ENCODE peak calls at places on chromosomes 4 and X, in ten cellular contexts. C is ascending aorta, B is suprapubic skin, P is glutamatergic neuron, I is AG09309, X is AG10803, A is fibroblast of mammary gland, K is epithelial cell of esophagus, Q is astrocyte of the cerebellum, T is neural crest cell. F is an unnamed sample.

GRCh38 chrX:14871767-14872166 is 1.1 kb downstream of the FANCB start:
- DNase-seq in C (no peak), B (no peak), P (no peak), I (no peak), X (no peak), A (no peak), K (no peak), Q (no peak), T (no peak), F (no peak)

GRCh38 chrX:30488092-30488491 is 89.5 kb downstream of the TASL start:
- DNase-seq in C (no peak), B (no peak), P (no peak), I (no peak), X (peak; percentile 11), A (peak; percentile 37), K (peak; percentile 5), Q (no peak), T (peak; percentile 4), F (no peak)

GRCh38 chrX:22520128-22520828 is 247.6 kb downstream of the CBLL2 start:
- DNase-seq in C (no peak), B (no peak), P (no peak), I (no peak), X (no peak), A (no peak), K (peak; percentile 90), Q (no peak), T (no peak), F (no peak)

GRCh38 chr4:41505161-41505653 is 32.8 kb upstream of the LIMCH1 start:
- DNase-seq in C (peak; percentile 86), B (no peak), P (no peak), I (no peak), X (peak; percentile 50), A (no peak), K (peak; percentile 2), Q (no peak), T (no peak), F (no peak)

GRCh38 chr4:42484630-42485029 is 87.3 kb downstream of the SHISA3 start:
- DNase-seq in C (no peak), B (no peak), P (no peak), I (no peak), X (no peak), A (no peak), K (no peak), Q (no peak), T (no peak), F (no peak)

GRCh38 chr4:52376107-52376704 is 282.9 kb downstream of the USP46 start:
- DNase-seq in C (no peak), B (no peak), P (no peak), I (peak; percentile 39), X (peak; percentile 72), A (peak; percentile 66), K (peak; percentile 44), Q (peak; percentile 52), T (peak; percentile 47), F (peak; percentile 21)

GRCh38 chrX:16786791-16787735 is 797 bp downstream of the TXLNG start:
- DNase-seq in C (peak; percentile 63), B (peak; percentile 67), P (peak; percentile 21), I (no peak), X (no peak), A (peak; percentile 50), K (no peak), Q (no peak), T (no peak), F (peak; percentile 27)

GRCh38 chr4:121108557-121108956 is 36.2 kb upstream of the NDNF start:
- DNase-seq in C (no peak), B (no peak), P (no peak), I (no peak), X (no peak), A (no peak), K (no peak), Q (no peak), T (no peak), F (no peak)

GRCh38 chrX:148878371-148878770 is 378.0 kb downstream of the AFF2 start:
- DNase-seq in C (no peak), B (no peak), P (no peak), I (no peak), X (peak; percentile 34), A (peak; percentile 37), K (peak; percentile 59), Q (no peak), T (no peak), F (no peak)

GRCh38 chr4:137226900-137227299 is 305.4 kb downstream of the PCDH18 start:
- DNase-seq in C (no peak), B (no peak), P (no peak), I (no peak), X (no peak), A (peak; percentile 34), K (peak; percentile 40), Q (no peak), T (no peak), F (no peak)

GRCh38 chr4:24368801-24369200 is 215.6 kb downstream of the DHX15 start:
- DNase-seq in C (no peak), B (no peak), P (no peak), I (no peak), X (no peak), A (no peak), K (no peak), Q (no peak), T (no peak), F (no peak)

GRCh38 chrX:69179380-69179911 is 14.2 kb upstream of the PJA1 start:
- DNase-seq in C (no peak), B (no peak), P (peak; percentile 54), I (no peak), X (peak; percentile 3), A (peak; percentile 16), K (no peak), Q (no peak), T (no peak), F (peak; percentile 67)

GRCh38 chr4:8428288-8429097 is 12.0 kb downstream of the ACOX3 start:
- DNase-seq in C (peak; percentile 95), B (peak; percentile 91), P (peak; percentile 97), I (peak; percentile 28), X (peak; percentile 80), A (peak; percentile 76), K (peak; percentile 89), Q (peak; percentile 43), T (peak; percentile 95), F (peak; percentile 90)

GRCh38 chr4:25484243-25484721 is 107.2 kb downstream of the ANAPC4 start:
- DNase-seq in C (no peak), B (no peak), P (no peak), I (no peak), X (peak; percentile 6), A (no peak), K (peak; percentile 80), Q (peak; percentile 24), T (no peak), F (no peak)

DNA sequence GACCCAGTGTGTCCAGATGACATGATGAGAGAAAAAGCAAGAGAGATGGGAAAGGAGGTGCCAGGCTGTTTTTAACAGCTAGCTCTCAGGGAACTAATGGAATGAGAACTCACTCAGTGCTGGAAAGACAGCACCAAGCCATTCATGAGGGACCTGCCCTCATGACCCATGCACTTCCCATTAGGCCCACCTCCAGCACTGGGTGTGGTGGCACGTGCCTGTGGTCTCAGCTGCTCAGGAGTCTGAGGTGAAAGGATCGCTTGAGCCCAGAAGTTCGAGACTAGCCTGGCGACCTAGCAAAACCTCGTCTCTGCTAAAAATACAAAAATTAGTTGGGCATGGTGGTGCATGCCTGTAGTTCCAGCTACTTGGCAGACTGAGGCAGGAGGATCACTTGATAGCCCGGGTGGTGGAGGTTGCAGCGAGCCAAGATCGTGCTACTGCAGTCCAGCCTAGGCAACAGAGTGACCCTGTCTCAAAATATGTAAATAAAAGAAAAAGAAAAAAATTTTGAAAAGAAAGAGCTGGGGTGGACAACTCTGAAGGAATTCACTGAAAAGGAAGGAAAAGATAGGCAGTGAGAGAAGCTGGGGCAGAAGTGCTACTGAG is 50.9 kb downstream of the FAM193A start:
- DNase-seq in C (no peak), B (no peak), P (no peak), I (no peak), X (peak; percentile 61), A (peak; percentile 25), K (no peak), Q (no peak), T (no peak), F (no peak)
- TF ChIP-seq CTCF in C (no peak), B (no peak), P (no peak), I (no peak), X (no peak), A (no peak), K (no peak), Q (no peak), T (no peak), F (no peak)

GRCh38 chr4:139975830-139976272 is 178.1 kb downstream of the MAML3 start:
- DNase-seq in C (no peak), B (no peak), P (no peak), I (peak; percentile 2), X (peak; percentile 55), A (peak; percentile 65), K (peak; percentile 84), Q (no peak), T (no peak), F (no peak)

GRCh38 chr4:139973015-139973414 is 181.0 kb downstream of the MAML3 start:
- DNase-seq in C (no peak), B (no peak), P (no peak), I (no peak), X (peak; percentile 32), A (peak; percentile 41), K (no peak), Q (no peak), T (no peak), F (no peak)

GRCh38 chr4:139973611-139974010 is 180.4 kb downstream of the MAML3 start:
- DNase-seq in C (no peak), B (no peak), P (no peak), I (no peak), X (peak; percentile 27), A (no peak), K (no peak), Q (peak; percentile 53), T (no peak), F (no peak)

GRCh38 chr4:139978692-139979091 is 175.3 kb downstream of the MAML3 start:
- DNase-seq in C (no peak), B (no peak), P (no peak), I (no peak), X (no peak), A (no peak), K (no peak), Q (no peak), T (no peak), F (no peak)

GRCh38 chr4:139977838-139978604 is 176.0 kb downstream of the MAML3 start:
- DNase-seq in C (no peak), B (no peak), P (no peak), I (no peak), X (no peak), A (no peak), K (no peak), Q (no peak), T (no peak), F (no peak)
- TF ChIP-seq CTCF in C (no peak), B (no peak), P (no peak), I (no peak), X (no peak), A (no peak), K (no peak), Q (no peak), T (no peak), F (no peak)

GRCh38 chr4:101187837-101188236 is 159.5 kb downstream of the PPP3CA start:
- DNase-seq in C (no peak), B (no peak), P (no peak), I (no peak), X (no peak), A (peak; percentile 14), K (peak; percentile 28), Q (no peak), T (no peak), F (no peak)
- TF ChIP-seq CTCF in C (no peak), B (no peak), P (no peak), I (no peak), X (peak; percentile 33), A (peak; percentile 29), K (peak; percentile 25), Q (no peak), T (no peak), F (no peak)

GRCh38 chr4:6404611-6405416 is 67.6 kb downstream of the PPP2R2C start:
- DNase-seq in C (no peak), B (no peak), P (no peak), I (no peak), X (no peak), A (no peak), K (no peak), Q (no peak), T (no peak), F (no peak)
- TF ChIP-seq CTCF in C (no peak), B (no peak), P (no peak), I (no peak), X (no peak), A (no peak), K (no peak), Q (no peak), T (no peak), F (no peak)

F was measured in uterus.